ENCODE peak calls at places on chromosomes 5 and 9, in eight cellular contexts. One of them, this sample, is unnamed.

GRCh38 chr5:89036166-89036565 is 153.2 kb upstream of the MEF2C start:
- DNase-seq in DND-41: no peak
- DNase-seq in IMR-90: no peak
- DNase-seq in GM23248: peak
- DNase-seq in WERI-Rb-1: no peak
- DNase-seq in AG09309: no peak
- DNase-seq in aorta: no peak
- DNase-seq in thoracic aorta: no peak
- DNase-seq in this sample: no peak

GRCh38 chr5:176879663-176880392 is 19.3 kb downstream of the HK3 start:
- DNase-seq in WERI-Rb-1: no peak
- DNase-seq in IMR-90: no peak
- DNase-seq in aorta: no peak
- DNase-seq in thoracic aorta: no peak
- DNase-seq in AG09309: no peak
- DNase-seq in DND-41: no peak
- DNase-seq in GM23248: no peak
- DNase-seq in this sample: peak

GRCh38 chr5:148794275-148794674 is 32.1 kb upstream of the ADRB2 start:
- DNase-seq in thoracic aorta: no peak
- DNase-seq in WERI-Rb-1: no peak
- DNase-seq in AG09309: no peak
- DNase-seq in DND-41: no peak
- DNase-seq in aorta: no peak
- DNase-seq in IMR-90: peak
- DNase-seq in GM23248: no peak
- DNase-seq in this sample: no peak

GRCh38 chr9:131467214-131467935 is 35.3 kb upstream of the POMT1 start:
- DNase-seq in IMR-90: no peak
- DNase-seq in WERI-Rb-1: no peak
- DNase-seq in AG09309: no peak
- DNase-seq in aorta: no peak
- DNase-seq in thoracic aorta: no peak
- DNase-seq in GM23248: no peak
- DNase-seq in DND-41: no peak
- DNase-seq in this sample: no peak

GRCh38 chr9:69573666-69574456 is 98.3 kb downstream of the APBA1 start:
- DNase-seq in IMR-90: peak
- DNase-seq in DND-41: no peak
- DNase-seq in GM23248: peak
- DNase-seq in aorta: no peak
- DNase-seq in WERI-Rb-1: no peak
- DNase-seq in thoracic aorta: no peak
- DNase-seq in AG09309: no peak
- DNase-seq in this sample: no peak

GRCh38 chr5:89043676-89044075 is 160.7 kb upstream of the MEF2C start:
- DNase-seq in WERI-Rb-1: no peak
- DNase-seq in AG09309: no peak
- DNase-seq in DND-41: no peak
- DNase-seq in GM23248: no peak
- DNase-seq in aorta: no peak
- DNase-seq in thoracic aorta: no peak
- DNase-seq in IMR-90: peak
- DNase-seq in this sample: no peak

GRCh38 chr5:38546691-38547146 is 9.7 kb downstream of the LIFR start:
- DNase-seq in DND-41: no peak
- DNase-seq in AG09309: no peak
- DNase-seq in IMR-90: no peak
- DNase-seq in aorta: no peak
- DNase-seq in thoracic aorta: no peak
- DNase-seq in GM23248: peak
- DNase-seq in WERI-Rb-1: no peak
- DNase-seq in this sample: no peak

GRCh38 chr9:137304383-137305059 is 2.5 kb upstream of the NRARP start:
- DNase-seq in GM23248: no peak
- DNase-seq in thoracic aorta: no peak
- DNase-seq in AG09309: no peak
- DNase-seq in IMR-90: no peak
- DNase-seq in DND-41: no peak
- DNase-seq in WERI-Rb-1: peak
- DNase-seq in aorta: peak
- DNase-seq in this sample: peak

GRCh38 chr5:60698316-60698715 is 1.6 kb downstream of the DEPDC1B start:
- DNase-seq in DND-41: no peak
- DNase-seq in thoracic aorta: no peak
- DNase-seq in IMR-90: no peak
- DNase-seq in aorta: no peak
- DNase-seq in WERI-Rb-1: no peak
- DNase-seq in AG09309: no peak
- DNase-seq in GM23248: peak
- DNase-seq in this sample: no peak

GRCh38 chr5:145978672-145979071 is 42.3 kb downstream of the SH3RF2 start:
- DNase-seq in WERI-Rb-1: no peak
- DNase-seq in thoracic aorta: no peak
- DNase-seq in DND-41: no peak
- DNase-seq in AG09309: no peak
- DNase-seq in IMR-90: no peak
- DNase-seq in aorta: no peak
- DNase-seq in GM23248: no peak
- DNase-seq in this sample: no peak

GRCh38 chr5:5340206-5340729 is 82.2 kb upstream of the ICE1 start:
- DNase-seq in IMR-90: peak
- DNase-seq in GM23248: peak
- DNase-seq in aorta: peak
- DNase-seq in WERI-Rb-1: peak
- DNase-seq in DND-41: no peak
- DNase-seq in thoracic aorta: peak
- DNase-seq in AG09309: peak
- DNase-seq in this sample: peak

GRCh38 chr9:69831621-69832020 is 11.0 kb downstream of the CFAP95 start:
- DNase-seq in aorta: no peak
- DNase-seq in IMR-90: no peak
- DNase-seq in AG09309: no peak
- DNase-seq in WERI-Rb-1: no peak
- DNase-seq in DND-41: no peak
- DNase-seq in thoracic aorta: no peak
- DNase-seq in GM23248: no peak
- DNase-seq in this sample: no peak

GRCh38 chr9:75941066-75941465 is 50.6 kb downstream of the PCSK5 start:
- DNase-seq in AG09309: no peak
- DNase-seq in aorta: no peak
- DNase-seq in thoracic aorta: no peak
- DNase-seq in GM23248: no peak
- DNase-seq in IMR-90: no peak
- DNase-seq in DND-41: no peak
- DNase-seq in WERI-Rb-1: no peak
- DNase-seq in this sample: no peak

GRCh38 chr5:68962632-68963484 is 131.0 kb upstream of the SLC30A5 start:
- DNase-seq in GM23248: peak
- DNase-seq in WERI-Rb-1: peak
- DNase-seq in aorta: peak
- DNase-seq in AG09309: peak
- DNase-seq in IMR-90: peak
- DNase-seq in DND-41: peak
- DNase-seq in thoracic aorta: no peak
- DNase-seq in this sample: peak

GRCh38 chr9:123654647-123655637 is 275.0 kb downstream of the DENND1A start:
- DNase-seq in WERI-Rb-1: no peak
- DNase-seq in GM23248: no peak
- DNase-seq in DND-41: no peak
- DNase-seq in aorta: no peak
- DNase-seq in IMR-90: no peak
- DNase-seq in thoracic aorta: no peak
- DNase-seq in AG09309: no peak
- DNase-seq in this sample: no peak

GRCh38 chr9:106111039-106111740 is 416.8 kb downstream of the TMEM38B start:
- DNase-seq in thoracic aorta: no peak
- DNase-seq in aorta: no peak
- DNase-seq in DND-41: no peak
- DNase-seq in GM23248: no peak
- DNase-seq in WERI-Rb-1: no peak
- DNase-seq in AG09309: no peak
- DNase-seq in IMR-90: no peak
- DNase-seq in this sample: no peak

GRCh38 chr5:74019923-74020322 is 393.9 kb downstream of the ARHGEF28 start:
- DNase-seq in WERI-Rb-1: no peak
- DNase-seq in DND-41: no peak
- DNase-seq in IMR-90: no peak
- DNase-seq in aorta: no peak
- DNase-seq in GM23248: no peak
- DNase-seq in thoracic aorta: no peak
- DNase-seq in AG09309: no peak
- DNase-seq in this sample: no peak

GRCh38 chr5:179680780-179681411 is at the start of gene CBY3:
- DNase-seq in GM23248: peak
- DNase-seq in thoracic aorta: no peak
- DNase-seq in aorta: no peak
- DNase-seq in IMR-90: peak
- DNase-seq in AG09309: no peak
- DNase-seq in WERI-Rb-1: no peak
- DNase-seq in DND-41: no peak
- DNase-seq in this sample: peak

GRCh38 chr5:150846651-150847333 is 471 bp downstream of the IRGM start:
- DNase-seq in GM23248: peak
- DNase-seq in DND-41: peak
- DNase-seq in aorta: peak
- DNase-seq in thoracic aorta: no peak
- DNase-seq in IMR-90: peak
- DNase-seq in AG09309: peak
- DNase-seq in WERI-Rb-1: peak
- DNase-seq in this sample: peak

GRCh38 chr9:134406366-134407122 is 80.3 kb downstream of the RXRA start:
- DNase-seq in DND-41: no peak
- DNase-seq in GM23248: peak
- DNase-seq in IMR-90: no peak
- DNase-seq in aorta: peak
- DNase-seq in WERI-Rb-1: no peak
- DNase-seq in AG09309: no peak
- DNase-seq in thoracic aorta: no peak
- DNase-seq in this sample: peak

GRCh38 chr5:143440448-143441102 is 37.1 kb upstream of the NR3C1 start:
- DNase-seq in GM23248: no peak
- DNase-seq in aorta: no peak
- DNase-seq in DND-41: no peak
- DNase-seq in AG09309: no peak
- DNase-seq in WERI-Rb-1: no peak
- DNase-seq in IMR-90: no peak
- DNase-seq in thoracic aorta: no peak
- DNase-seq in this sample: no peak

GRCh38 chr5:141617682-141618029 is 1.1 kb downstream of the DIAPH1 start:
- DNase-seq in AG09309: no peak
- DNase-seq in GM23248: peak
- DNase-seq in DND-41: no peak
- DNase-seq in IMR-90: no peak
- DNase-seq in aorta: no peak
- DNase-seq in WERI-Rb-1: no peak
- DNase-seq in thoracic aorta: no peak
- DNase-seq in this sample: no peak

GRCh38 chr9:137085918-137086530 is 761 bp upstream of the MAN1B1 start:
- DNase-seq in WERI-Rb-1: no peak
- DNase-seq in AG09309: no peak
- DNase-seq in aorta: peak
- DNase-seq in DND-41: no peak
- DNase-seq in IMR-90: no peak
- DNase-seq in GM23248: peak
- DNase-seq in thoracic aorta: no peak
- DNase-seq in this sample: peak

GRCh38 chr5:173582198-173583092 is 34.0 kb downstream of the BOD1 start:
- DNase-seq in IMR-90: peak
- DNase-seq in aorta: no peak
- DNase-seq in GM23248: peak
- DNase-seq in WERI-Rb-1: no peak
- DNase-seq in thoracic aorta: no peak
- DNase-seq in DND-41: no peak
- DNase-seq in AG09309: no peak
- DNase-seq in this sample: no peak

GRCh38 chr5:14420136-14420808 is 161.3 kb upstream of the OTULINL start:
- DNase-seq in aorta: no peak
- DNase-seq in WERI-Rb-1: no peak
- DNase-seq in GM23248: peak
- DNase-seq in AG09309: no peak
- DNase-seq in thoracic aorta: no peak
- DNase-seq in DND-41: no peak
- DNase-seq in IMR-90: peak
- DNase-seq in this sample: peak

GRCh38 chr5:169942181-169942580 is 38.1 kb downstream of the INSYN2B start:
- DNase-seq in aorta: no peak
- DNase-seq in GM23248: peak
- DNase-seq in DND-41: no peak
- DNase-seq in thoracic aorta: no peak
- DNase-seq in WERI-Rb-1: no peak
- DNase-seq in AG09309: peak
- DNase-seq in IMR-90: no peak
- DNase-seq in this sample: peak
- H3K4me3 ChIP-seq in aorta: no peak
- H3K4me3 ChIP-seq in GM23248: no peak
- H3K4me3 ChIP-seq in DND-41: no peak
- H3K4me3 ChIP-seq in thoracic aorta: no peak
- H3K4me3 ChIP-seq in WERI-Rb-1: no peak
- H3K4me3 ChIP-seq in AG09309: no peak
- H3K4me3 ChIP-seq in IMR-90: no peak
- H3K4me3 ChIP-seq in this sample: no peak

GRCh38 chr5:3595102-3595961 is at the start of gene IRX1:
- DNase-seq in WERI-Rb-1: no peak
- DNase-seq in AG09309: no peak
- DNase-seq in DND-41: no peak
- DNase-seq in GM23248: peak
- DNase-seq in thoracic aorta: no peak
- DNase-seq in aorta: no peak
- DNase-seq in IMR-90: no peak
- DNase-seq in this sample: peak
- H3K4me3 ChIP-seq in WERI-Rb-1: peak
- H3K4me3 ChIP-seq in AG09309: no peak
- H3K4me3 ChIP-seq in DND-41: no peak
- H3K4me3 ChIP-seq in GM23248: peak
- H3K4me3 ChIP-seq in thoracic aorta: peak
- H3K4me3 ChIP-seq in aorta: no peak
- H3K4me3 ChIP-seq in IMR-90: no peak
- H3K4me3 ChIP-seq in this sample: peak

DNA sequence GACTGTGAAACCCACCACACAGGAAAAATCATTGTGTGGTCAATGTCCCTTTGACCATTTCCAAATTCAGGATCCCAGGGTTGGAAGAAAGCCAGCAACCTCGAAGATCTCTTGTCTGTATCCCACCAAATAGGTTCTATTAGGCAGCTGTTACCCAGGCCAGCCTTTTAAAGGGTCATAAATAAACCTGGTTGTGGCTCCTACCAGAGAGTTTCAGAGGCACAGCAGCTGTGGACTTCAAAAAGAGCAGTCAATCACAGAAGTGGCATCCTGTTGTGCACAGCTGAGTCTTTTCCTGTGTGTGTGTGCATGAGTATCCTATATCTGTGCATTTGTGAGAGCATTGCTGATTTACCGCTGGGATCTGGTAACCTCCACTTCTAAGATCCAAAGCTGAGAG is 23.8 kb upstream of the OR2S2 start:
- DNase-seq in WERI-Rb-1: no peak
- DNase-seq in IMR-90: no peak
- DNase-seq in GM23248: no peak
- DNase-seq in thoracic aorta: no peak
- DNase-seq in DND-41: peak
- DNase-seq in AG09309: no peak
- DNase-seq in aorta: no peak
- DNase-seq in this sample: no peak
- H3K4me3 ChIP-seq in WERI-Rb-1: no peak
- H3K4me3 ChIP-seq in IMR-90: no peak
- H3K4me3 ChIP-seq in GM23248: no peak
- H3K4me3 ChIP-seq in thoracic aorta: no peak
- H3K4me3 ChIP-seq in DND-41: no peak
- H3K4me3 ChIP-seq in AG09309: no peak
- H3K4me3 ChIP-seq in aorta: no peak
- H3K4me3 ChIP-seq in this sample: no peak

GRCh38 chr9:133334161-133334560 is 1.8 kb downstream of the SURF6 start:
- DNase-seq in aorta: peak
- DNase-seq in GM23248: no peak
- DNase-seq in thoracic aorta: no peak
- DNase-seq in AG09309: no peak
- DNase-seq in IMR-90: no peak
- DNase-seq in DND-41: no peak
- DNase-seq in WERI-Rb-1: no peak
- DNase-seq in this sample: no peak
- H3K4me3 ChIP-seq in aorta: no peak
- H3K4me3 ChIP-seq in GM23248: peak
- H3K4me3 ChIP-seq in thoracic aorta: no peak
- H3K4me3 ChIP-seq in AG09309: no peak
- H3K4me3 ChIP-seq in IMR-90: no peak
- H3K4me3 ChIP-seq in DND-41: no peak
- H3K4me3 ChIP-seq in WERI-Rb-1: no peak
- H3K4me3 ChIP-seq in this sample: no peak

This sample was measured in osteoblast.